ENCODE peak calls at places on chromosome 13, in four cellular contexts. One of them, this sample, is unnamed.

GRCh38 chr13:31807090-31807541 is 67.8 kb downstream of the RXFP2 start:
- DNase-seq in Caco-2: no peak
- DNase-seq in sigmoid colon: no peak
- DNase-seq in RWPE2: no peak
- DNase-seq in this sample: no peak

GRCh38 chr13:83620535-83621220 is 261.6 kb downstream of the SLITRK1 start:
- DNase-seq in Caco-2: no peak
- DNase-seq in sigmoid colon: no peak
- DNase-seq in RWPE2: no peak
- DNase-seq in this sample: no peak

GRCh38 chr13:30121666-30122065 is 185.7 kb downstream of the KATNAL1 start:
- DNase-seq in Caco-2: no peak
- DNase-seq in sigmoid colon: no peak
- DNase-seq in RWPE2: no peak
- DNase-seq in this sample: no peak

GRCh38 chr13:23778879-23779278 is 110.3 kb downstream of the MIPEP start:
- DNase-seq in Caco-2: no peak
- DNase-seq in sigmoid colon: no peak
- DNase-seq in RWPE2: no peak
- DNase-seq in this sample: no peak

GRCh38 chr13:24168392-24168750 is 7.9 kb downstream of the SPATA13 start:
- DNase-seq in Caco-2: no peak
- DNase-seq in sigmoid colon: no peak
- DNase-seq in RWPE2: no peak
- DNase-seq in this sample: no peak

GRCh38 chr13:46134961-46135522 is 30.2 kb upstream of the CPB2 start:
- DNase-seq in Caco-2: peak
- DNase-seq in sigmoid colon: no peak
- DNase-seq in RWPE2: no peak
- DNase-seq in this sample: no peak

GRCh38 chr13:98834254-98834960 is 81.9 kb upstream of the SLC15A1 start:
- DNase-seq in Caco-2: no peak
- DNase-seq in sigmoid colon: no peak
- DNase-seq in RWPE2: no peak
- DNase-seq in this sample: no peak

GRCh38 chr13:106230450-106230849 is 305.0 kb downstream of the EFNB2 start:
- DNase-seq in Caco-2: no peak
- DNase-seq in sigmoid colon: no peak
- DNase-seq in RWPE2: no peak
- DNase-seq in this sample: no peak

GRCh38 chr13:32426981-32427851 is 714 bp downstream of the N4BP2L1 start:
- DNase-seq in Caco-2: no peak
- DNase-seq in sigmoid colon: peak
- DNase-seq in RWPE2: no peak
- DNase-seq in this sample: peak

GRCh38 chr13:90622547-90622946 is 724.9 kb upstream of the MIR17HG start:
- DNase-seq in Caco-2: no peak
- DNase-seq in sigmoid colon: no peak
- DNase-seq in RWPE2: no peak
- DNase-seq in this sample: no peak

GRCh38 chr13:29125145-29125933 is 305.2 kb downstream of the MTUS2 start:
- DNase-seq in Caco-2: no peak
- DNase-seq in sigmoid colon: no peak
- DNase-seq in RWPE2: no peak
- DNase-seq in this sample: no peak

GRCh38 chr13:39600766-39601165 is 2.2 kb downstream of the LHFPL6 start:
- DNase-seq in Caco-2: no peak
- DNase-seq in sigmoid colon: peak
- DNase-seq in RWPE2: no peak
- DNase-seq in this sample: no peak

GRCh38 chr13:89900104-89900760 is 1447.3 kb upstream of the MIR17HG start:
- DNase-seq in Caco-2: no peak
- DNase-seq in sigmoid colon: no peak
- DNase-seq in RWPE2: no peak
- DNase-seq in this sample: no peak

GRCh38 chr13:113654175-113654560 is 3.8 kb downstream of the ATP4B start:
- DNase-seq in Caco-2: peak
- DNase-seq in sigmoid colon: peak
- DNase-seq in RWPE2: no peak
- DNase-seq in this sample: no peak

GRCh38 chr13:59829690-59830089 is 334.0 kb downstream of the DIAPH3 start:
- DNase-seq in Caco-2: no peak
- DNase-seq in sigmoid colon: no peak
- DNase-seq in RWPE2: no peak
- DNase-seq in this sample: no peak

GRCh38 chr13:45206340-45206739 is 5.5 kb upstream of the KCTD4 start:
- DNase-seq in Caco-2: no peak
- DNase-seq in sigmoid colon: no peak
- DNase-seq in RWPE2: no peak
- DNase-seq in this sample: no peak

GRCh38 chr13:67366533-67366932 is 136.4 kb upstream of the PCDH9 start:
- DNase-seq in Caco-2: no peak
- DNase-seq in sigmoid colon: no peak
- DNase-seq in RWPE2: no peak
- DNase-seq in this sample: no peak
- TF ChIP-seq CTCF in Caco-2: no peak
- TF ChIP-seq CTCF in sigmoid colon: no peak
- TF ChIP-seq CTCF in RWPE2: peak
- TF ChIP-seq CTCF in this sample: no peak

GRCh38 chr13:104318121-104318520 is 1251.9 kb upstream of the SLC10A2 start:
- DNase-seq in Caco-2: no peak
- DNase-seq in sigmoid colon: no peak
- DNase-seq in RWPE2: no peak
- DNase-seq in this sample: no peak
- TF ChIP-seq CTCF in Caco-2: peak
- TF ChIP-seq CTCF in sigmoid colon: no peak
- TF ChIP-seq CTCF in RWPE2: peak
- TF ChIP-seq CTCF in this sample: no peak

GRCh38 chr13:33441015-33441414 is 155.5 kb upstream of the STARD13 start:
- DNase-seq in Caco-2: no peak
- DNase-seq in sigmoid colon: no peak
- DNase-seq in RWPE2: no peak
- DNase-seq in this sample: no peak
- TF ChIP-seq CTCF in Caco-2: peak
- TF ChIP-seq CTCF in sigmoid colon: no peak
- TF ChIP-seq CTCF in RWPE2: peak
- TF ChIP-seq CTCF in this sample: no peak

GRCh38 chr13:42364613-42365000 is 92.7 kb downstream of the AKAP11 start:
- DNase-seq in Caco-2: no peak
- DNase-seq in sigmoid colon: no peak
- DNase-seq in RWPE2: no peak
- DNase-seq in this sample: no peak
- TF ChIP-seq CTCF in Caco-2: no peak
- TF ChIP-seq CTCF in sigmoid colon: no peak
- TF ChIP-seq CTCF in RWPE2: no peak
- TF ChIP-seq CTCF in this sample: no peak

GRCh38 chr13:84912720-84913119 is 886.5 kb downstream of the SLITRK6 start:
- DNase-seq in Caco-2: no peak
- DNase-seq in sigmoid colon: no peak
- DNase-seq in RWPE2: no peak
- DNase-seq in this sample: no peak

GRCh38 chr13:84917252-84917878 is 881.9 kb downstream of the SLITRK6 start:
- DNase-seq in Caco-2: no peak
- DNase-seq in sigmoid colon: no peak
- DNase-seq in RWPE2: no peak
- DNase-seq in this sample: no peak
- TF ChIP-seq CTCF in Caco-2: peak
- TF ChIP-seq CTCF in sigmoid colon: peak
- TF ChIP-seq CTCF in RWPE2: peak
- TF ChIP-seq CTCF in this sample: peak